ENCODE peak calls at places on chromosomes 3 and 15, in four cellular contexts. One of them, this sample, is unnamed.

GRCh38 chr15:74378853-74379252 is 11.4 kb upstream of the CYP11A1 start:
- DNase-seq in A549: peak
- DNase-seq in HCT116: no peak
- DNase-seq in GM12878: no peak
- DNase-seq in this sample: no peak

GRCh38 chr3:58521917-58522680 is 14.9 kb downstream of the ACOX2 start:
- DNase-seq in A549: no peak
- DNase-seq in HCT116: no peak
- DNase-seq in GM12878: no peak
- DNase-seq in this sample: peak

GRCh38 chr3:64295594-64295993 is 70.3 kb upstream of the PRICKLE2 start:
- DNase-seq in A549: peak
- DNase-seq in HCT116: no peak
- DNase-seq in GM12878: no peak
- DNase-seq in this sample: no peak

GRCh38 chr3:131543714-131544113 is 40.9 kb upstream of the MRPL3 start:
- DNase-seq in A549: peak
- DNase-seq in HCT116: peak
- DNase-seq in GM12878: no peak
- DNase-seq in this sample: no peak

GRCh38 chr15:77039817-77040216 is 31.1 kb downstream of the TSPAN3 start:
- DNase-seq in A549: no peak
- DNase-seq in HCT116: no peak
- DNase-seq in GM12878: no peak
- DNase-seq in this sample: no peak

GRCh38 chr15:86650084-86650483 is 570.4 kb downstream of the AGBL1 start:
- DNase-seq in A549: peak
- DNase-seq in HCT116: no peak
- DNase-seq in GM12878: no peak
- DNase-seq in this sample: peak

GRCh38 chr3:143084856-143085731 is 34.5 kb upstream of the CHST2 start:
- DNase-seq in A549: peak
- DNase-seq in HCT116: no peak
- DNase-seq in GM12878: peak
- DNase-seq in this sample: peak

GRCh38 chr3:13265016-13265415 is 155.1 kb downstream of the NUP210 start:
- DNase-seq in A549: no peak
- DNase-seq in HCT116: no peak
- DNase-seq in GM12878: no peak
- DNase-seq in this sample: no peak

GRCh38 chr15:61393949-61394348 is 164.8 kb upstream of the RORA start:
- DNase-seq in A549: no peak
- DNase-seq in HCT116: no peak
- DNase-seq in GM12878: no peak
- DNase-seq in this sample: no peak

GRCh38 chr3:184323696-184324095 is 9.3 kb downstream of the EIF4G1 start:
- DNase-seq in A549: no peak
- DNase-seq in HCT116: no peak
- DNase-seq in GM12878: no peak
- DNase-seq in this sample: no peak

GRCh38 chr3:157335677-157336076 is 101.0 kb upstream of the PTX3 start:
- DNase-seq in A549: peak
- DNase-seq in HCT116: no peak
- DNase-seq in GM12878: no peak
- DNase-seq in this sample: peak

GRCh38 chr15:57559875-57560274 is 31.8 kb upstream of the MYZAP start:
- DNase-seq in A549: peak
- DNase-seq in HCT116: peak
- DNase-seq in GM12878: no peak
- DNase-seq in this sample: peak

GRCh38 chr3:158789592-158789991 is 12.3 kb upstream of the MFSD1 start:
- DNase-seq in A549: peak
- DNase-seq in HCT116: no peak
- DNase-seq in GM12878: no peak
- DNase-seq in this sample: peak

GRCh38 chr15:40249477-40250303 is 10.8 kb downstream of the PAK6 start:
- DNase-seq in A549: no peak
- DNase-seq in HCT116: no peak
- DNase-seq in GM12878: no peak
- DNase-seq in this sample: no peak

GRCh38 chr3:133943639-133944131 is 48.0 kb upstream of the RAB6B start:
- DNase-seq in A549: peak
- DNase-seq in HCT116: peak
- DNase-seq in GM12878: no peak
- DNase-seq in this sample: peak

GRCh38 chr3:119716998-119717397 is 14.2 kb downstream of the CFAP91 start:
- DNase-seq in A549: no peak
- DNase-seq in HCT116: no peak
- DNase-seq in GM12878: no peak
- DNase-seq in this sample: no peak

GRCh38 chr3:152574461-152575079 is 260.4 kb upstream of the P2RY1 start:
- DNase-seq in A549: peak
- DNase-seq in HCT116: peak
- DNase-seq in GM12878: peak
- DNase-seq in this sample: peak

GRCh38 chr3:128665362-128666021 is 14.9 kb upstream of the RPN1 start:
- DNase-seq in A549: peak
- DNase-seq in HCT116: no peak
- DNase-seq in GM12878: no peak
- DNase-seq in this sample: peak

GRCh38 chr15:90004671-90005070 is 3.5 kb downstream of the ZNF710 start:
- DNase-seq in A549: peak
- DNase-seq in HCT116: no peak
- DNase-seq in GM12878: no peak
- DNase-seq in this sample: peak

GRCh38 chr3:108124337-108125150 is 33.7 kb upstream of the CD47 start:
- DNase-seq in A549: no peak
- DNase-seq in HCT116: no peak
- DNase-seq in GM12878: peak
- DNase-seq in this sample: peak

GRCh38 chr3:66555214-66555844 is 54.5 kb upstream of the LRIG1 start:
- DNase-seq in A549: peak
- DNase-seq in HCT116: no peak
- DNase-seq in GM12878: no peak
- DNase-seq in this sample: no peak

GRCh38 chr3:195777975-195778374 is 33.8 kb downstream of the MUC4 start:
- DNase-seq in A549: no peak
- DNase-seq in HCT116: no peak
- DNase-seq in GM12878: no peak
- DNase-seq in this sample: no peak

GRCh38 chr3:146345900-146346299 is 95.0 kb upstream of the PLSCR4 start:
- DNase-seq in A549: no peak
- DNase-seq in HCT116: no peak
- DNase-seq in GM12878: no peak
- DNase-seq in this sample: no peak

GRCh38 chr3:192915306-192915705 is 2.4 kb downstream of the MB21D2 start:
- DNase-seq in A549: peak
- DNase-seq in HCT116: no peak
- DNase-seq in GM12878: no peak
- DNase-seq in this sample: peak

GRCh38 chr3:60513241-60513640 is 738.0 kb downstream of the FHIT start:
- DNase-seq in A549: no peak
- DNase-seq in HCT116: no peak
- DNase-seq in GM12878: no peak
- DNase-seq in this sample: no peak

GRCh38 chr3:50333744-50334328 is 5.8 kb upstream of the TUSC2 start:
- DNase-seq in A549: no peak
- DNase-seq in HCT116: no peak
- DNase-seq in GM12878: no peak
- DNase-seq in this sample: no peak

GRCh38 chr3:114827495-114827894 is 319.6 kb downstream of the ZBTB20 start:
- DNase-seq in A549: peak
- DNase-seq in HCT116: peak
- DNase-seq in GM12878: peak
- DNase-seq in this sample: peak

GRCh38 chr15:77513226-77513625 is 92.5 kb downstream of the HMG20A start:
- DNase-seq in A549: no peak
- DNase-seq in HCT116: no peak
- DNase-seq in GM12878: no peak
- DNase-seq in this sample: no peak

GRCh38 chr15:55587321-55588069 is 650 bp downstream of the PYGO1 start:
- DNase-seq in A549: peak
- DNase-seq in HCT116: no peak
- DNase-seq in GM12878: no peak
- DNase-seq in this sample: no peak

GRCh38 chr3:155131104-155131503 is 51.0 kb downstream of the MME start:
- DNase-seq in A549: no peak
- DNase-seq in HCT116: no peak
- DNase-seq in GM12878: no peak
- DNase-seq in this sample: no peak

GRCh38 chr3:156187146-156187769 is 66.9 kb downstream of the KCNAB1 start:
- DNase-seq in A549: no peak
- DNase-seq in HCT116: no peak
- DNase-seq in GM12878: no peak
- DNase-seq in this sample: no peak

GRCh38 chr3:54831091-54831490 is 96.8 kb downstream of the LRTM1 start:
- DNase-seq in A549: no peak
- DNase-seq in HCT116: no peak
- DNase-seq in GM12878: no peak
- DNase-seq in this sample: no peak

GRCh38 chr15:26630857-26631256 is 142.0 kb downstream of the GABRB3 start:
- DNase-seq in A549: peak
- DNase-seq in HCT116: no peak
- DNase-seq in GM12878: no peak
- DNase-seq in this sample: no peak

GRCh38 chr3:36206936-36207620 is 173.2 kb upstream of the STAC start:
- DNase-seq in A549: no peak
- DNase-seq in HCT116: no peak
- DNase-seq in GM12878: no peak
- DNase-seq in this sample: no peak

GRCh38 chr3:114669614-114670013 is 375.8 kb downstream of the TIGIT start:
- DNase-seq in A549: no peak
- DNase-seq in HCT116: no peak
- DNase-seq in GM12878: no peak
- DNase-seq in this sample: no peak

GRCh38 chr15:60400957-60401356 is 3.2 kb upstream of the ANXA2 start:
- DNase-seq in A549: no peak
- DNase-seq in HCT116: no peak
- DNase-seq in GM12878: no peak
- DNase-seq in this sample: no peak

GRCh38 chr3:65339160-65339559 is 651.4 kb upstream of the ADAMTS9 start:
- DNase-seq in A549: no peak
- DNase-seq in HCT116: no peak
- DNase-seq in GM12878: no peak
- DNase-seq in this sample: no peak

GRCh38 chr15:70429323-70429722 is 331.6 kb upstream of the TLE3 start:
- DNase-seq in A549: no peak
- DNase-seq in HCT116: no peak
- DNase-seq in GM12878: no peak
- DNase-seq in this sample: no peak

GRCh38 chr15:70427531-70428120 is 329.9 kb upstream of the TLE3 start:
- DNase-seq in A549: no peak
- DNase-seq in HCT116: no peak
- DNase-seq in GM12878: no peak
- DNase-seq in this sample: no peak

GRCh38 chr15:70428211-70428822 is 330.6 kb upstream of the TLE3 start:
- DNase-seq in A549: no peak
- DNase-seq in HCT116: no peak
- DNase-seq in GM12878: no peak
- DNase-seq in this sample: no peak

GRCh38 chr15:70431854-70432253 is 331.5 kb downstream of the UACA start:
- DNase-seq in A549: no peak
- DNase-seq in HCT116: no peak
- DNase-seq in GM12878: no peak
- DNase-seq in this sample: no peak

GRCh38 chr15:70430029-70430428 is 332.3 kb upstream of the TLE3 start:
- DNase-seq in A549: peak
- DNase-seq in HCT116: no peak
- DNase-seq in GM12878: no peak
- DNase-seq in this sample: peak
- TF ChIP-seq MAX in A549: no peak
- TF ChIP-seq MAX in HCT116: no peak
- TF ChIP-seq MAX in GM12878: no peak
- TF ChIP-seq MAX in this sample: no peak

GRCh38 chr3:29690954-29691353 is 410.1 kb downstream of the RBMS3 start:
- DNase-seq in A549: no peak
- DNase-seq in HCT116: no peak
- DNase-seq in GM12878: no peak
- DNase-seq in this sample: no peak

GRCh38 chr3:29683306-29683993 is 402.6 kb downstream of the RBMS3 start:
- DNase-seq in A549: peak
- DNase-seq in HCT116: no peak
- DNase-seq in GM12878: peak
- DNase-seq in this sample: peak

GRCh38 chr3:29686889-29687592 is 406.2 kb downstream of the RBMS3 start:
- DNase-seq in A549: no peak
- DNase-seq in HCT116: no peak
- DNase-seq in GM12878: peak
- DNase-seq in this sample: no peak
- TF ChIP-seq MAX in A549: no peak
- TF ChIP-seq MAX in HCT116: no peak
- TF ChIP-seq MAX in GM12878: no peak
- TF ChIP-seq MAX in this sample: no peak

DNA sequence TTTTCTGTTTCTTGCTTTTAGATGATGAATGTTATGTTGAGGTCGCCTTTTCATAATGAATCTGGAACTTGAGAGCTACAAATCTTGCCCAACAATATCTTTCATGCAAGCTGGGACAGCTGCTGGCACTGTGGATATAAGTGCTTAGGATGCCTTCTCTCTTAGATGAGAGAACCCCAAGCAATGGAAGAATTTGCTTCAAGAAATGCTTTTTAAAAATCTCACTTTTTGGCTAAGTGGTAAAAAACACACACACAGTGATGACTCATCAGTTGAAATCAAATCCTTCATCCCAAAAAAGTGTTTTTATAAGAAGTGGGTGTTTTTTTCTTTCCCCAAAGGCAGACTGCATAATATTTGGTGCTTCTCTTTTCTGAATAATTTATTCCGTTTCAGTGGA is 38.4 kb upstream of the GALNT15 start:
- DNase-seq in A549: no peak
- DNase-seq in HCT116: no peak
- DNase-seq in GM12878: no peak
- DNase-seq in this sample: no peak
- TF ChIP-seq MAX in A549: no peak
- TF ChIP-seq MAX in HCT116: no peak
- TF ChIP-seq MAX in GM12878: no peak
- TF ChIP-seq MAX in this sample: no peak

GRCh38 chr15:35479423-35479822 is 66.5 kb downstream of the DPH6 start:
- DNase-seq in A549: no peak
- DNase-seq in HCT116: no peak
- DNase-seq in GM12878: no peak
- DNase-seq in this sample: no peak
- TF ChIP-seq MAX in A549: no peak
- TF ChIP-seq MAX in HCT116: no peak
- TF ChIP-seq MAX in GM12878: no peak
- TF ChIP-seq MAX in this sample: no peak

This sample was measured in NB4.